ENCODE peak calls at places on chromosomes 12 and 14, in ten cellular contexts. X is A549; U is tibial nerve; B is lung; Z is upper lobe of right lung; Q is psoas muscle; S is Peyer's patch; N is CD8-positive, alpha-beta memory T cell; H is A673; I is neuronal stem cell. P is an unnamed sample. For H3K4me1, the result is how much of the 10 kb centered on the place peaks cover.

GRCh38 chr12:105417732-105418131 is 87.2 kb downstream of the C12orf75 start:
- DNase-seq in X (no peak), S (no peak), Q (no peak), H (no peak), B (no peak), I (no peak), N (no peak), U (no peak), Z (no peak), P (no peak)

GRCh38 chr14:66043921-66044320 is 442.2 kb upstream of the CCDC196 start:
- DNase-seq in X (no peak), S (no peak), U (no peak), I (no peak), Q (no peak), H (no peak), Z (no peak), N (no peak), B (no peak), P (no peak)

GRCh38 chr12:75779891-75780501 is 251.6 kb downstream of the PHLDA1 start:
- DNase-seq in I (peak), X (no peak), U (no peak), N (no peak), H (peak), Z (no peak), S (no peak), Q (no peak), B (no peak), P (no peak)

GRCh38 chr14:98227000-98227726 is 1044.8 kb downstream of the BCL11B start:
- DNase-seq in Q (no peak), N (no peak), U (no peak), Z (no peak), I (no peak), H (no peak), X (no peak), B (no peak), S (no peak), P (no peak)

GRCh38 chr12:2902287-2902880 is 11.7 kb downstream of the TULP3 start:
- DNase-seq in H (no peak), B (peak), Q (no peak), N (no peak), X (no peak), I (no peak), U (no peak), S (no peak), Z (no peak), P (peak)

GRCh38 chr12:51232642-51233041 is 6.0 kb upstream of the DAZAP2 start:
- DNase-seq in Z (no peak), B (no peak), H (no peak), X (no peak), Q (no peak), S (no peak), U (no peak), I (no peak), N (no peak), P (no peak)

GRCh38 chr14:21068521-21069387 is 1.4 kb upstream of the ARHGEF40 start:
- DNase-seq in U (no peak), Z (no peak), I (peak), Q (peak), X (peak), N (peak), B (peak), H (peak), S (no peak), P (peak)

GRCh38 chr12:11981174-11981733 is 89.5 kb upstream of the BCL2L14 start:
- DNase-seq in H (no peak), S (no peak), Z (no peak), Q (no peak), I (no peak), U (no peak), X (no peak), N (peak), B (no peak), P (no peak)

GRCh38 chr14:40581264-40581663 is 1025.4 kb upstream of the LRFN5 start:
- DNase-seq in I (no peak), X (no peak), S (no peak), H (no peak), Q (no peak), U (no peak), B (no peak), N (no peak), Z (no peak), P (no peak)

GRCh38 chr12:117334098-117334497 is 27.3 kb downstream of the NOS1 start:
- DNase-seq in I (no peak), U (no peak), Q (no peak), N (no peak), B (no peak), S (no peak), H (no peak), Z (no peak), X (no peak), P (no peak)

GRCh38 chr14:39704581-39704980 is 272.3 kb upstream of the FBXO33 start:
- DNase-seq in S (no peak), N (no peak), Q (no peak), Z (no peak), B (no peak), U (no peak), I (no peak), X (no peak), H (no peak), P (no peak)

GRCh38 chr12:45336331-45336730 is 120.4 kb downstream of the ANO6 start:
- DNase-seq in Z (no peak), Q (no peak), I (no peak), X (peak), N (no peak), S (no peak), B (no peak), U (no peak), H (peak), P (no peak)

GRCh38 chr12:89345830-89346740 is 6.2 kb downstream of the DUSP6 start:
- DNase-seq in U (no peak), N (peak), X (no peak), Q (peak), Z (peak), H (peak), B (peak), S (no peak), I (peak), P (peak)

GRCh38 chr14:74902941-74903705 is 19.9 kb downstream of the RPS6KL1 start:
- DNase-seq in Z (no peak), H (no peak), Q (no peak), I (no peak), U (no peak), S (no peak), N (no peak), X (no peak), B (no peak), P (no peak)

GRCh38 chr12:43692064-43692463 is 66.5 kb downstream of the PUS7L start:
- DNase-seq in U (no peak), B (no peak), N (no peak), H (peak), Z (no peak), S (no peak), I (no peak), Q (no peak), X (no peak), P (no peak)

GRCh38 chr12:129163461-129163860 is 310.2 kb downstream of the GLT1D1 start:
- DNase-seq in I (no peak), H (no peak), Q (no peak), S (no peak), X (no peak), Z (no peak), N (no peak), U (no peak), B (no peak), P (no peak)

GRCh38 chr12:49543221-49543913 is 4.5 kb downstream of the KCNH3 start:
- DNase-seq in B (no peak), U (no peak), Q (no peak), I (no peak), N (no peak), S (peak), H (no peak), X (no peak), Z (peak), P (no peak)

GRCh38 chr12:49545815-49546214 is 7.0 kb downstream of the KCNH3 start:
- DNase-seq in X (no peak), B (no peak), U (no peak), H (no peak), I (no peak), S (no peak), N (no peak), Q (no peak), Z (peak), P (no peak)

GRCh38 chr12:49542592-49543160 is 3.8 kb downstream of the KCNH3 start:
- DNase-seq in Z (peak), S (no peak), I (no peak), B (no peak), N (no peak), Q (no peak), X (no peak), H (no peak), U (no peak), P (no peak)

GRCh38 chr12:49541911-49542505 is 3.2 kb downstream of the KCNH3 start:
- DNase-seq in N (no peak), U (no peak), H (no peak), X (no peak), Z (peak), B (no peak), I (no peak), S (no peak), Q (no peak), P (no peak)

GRCh38 chr12:49543914-49544815 is 5.3 kb downstream of the KCNH3 start:
- DNase-seq in Z (peak), N (no peak), H (no peak), I (no peak), X (no peak), U (no peak), B (no peak), Q (no peak), S (peak), P (no peak)
- H3K4me1 ChIP-seq in Z (under half), N (under half), H (under half), I (under half), X (under half), U (under half), B (under half), Q (under half), S (under half), P (under half)

DNA sequence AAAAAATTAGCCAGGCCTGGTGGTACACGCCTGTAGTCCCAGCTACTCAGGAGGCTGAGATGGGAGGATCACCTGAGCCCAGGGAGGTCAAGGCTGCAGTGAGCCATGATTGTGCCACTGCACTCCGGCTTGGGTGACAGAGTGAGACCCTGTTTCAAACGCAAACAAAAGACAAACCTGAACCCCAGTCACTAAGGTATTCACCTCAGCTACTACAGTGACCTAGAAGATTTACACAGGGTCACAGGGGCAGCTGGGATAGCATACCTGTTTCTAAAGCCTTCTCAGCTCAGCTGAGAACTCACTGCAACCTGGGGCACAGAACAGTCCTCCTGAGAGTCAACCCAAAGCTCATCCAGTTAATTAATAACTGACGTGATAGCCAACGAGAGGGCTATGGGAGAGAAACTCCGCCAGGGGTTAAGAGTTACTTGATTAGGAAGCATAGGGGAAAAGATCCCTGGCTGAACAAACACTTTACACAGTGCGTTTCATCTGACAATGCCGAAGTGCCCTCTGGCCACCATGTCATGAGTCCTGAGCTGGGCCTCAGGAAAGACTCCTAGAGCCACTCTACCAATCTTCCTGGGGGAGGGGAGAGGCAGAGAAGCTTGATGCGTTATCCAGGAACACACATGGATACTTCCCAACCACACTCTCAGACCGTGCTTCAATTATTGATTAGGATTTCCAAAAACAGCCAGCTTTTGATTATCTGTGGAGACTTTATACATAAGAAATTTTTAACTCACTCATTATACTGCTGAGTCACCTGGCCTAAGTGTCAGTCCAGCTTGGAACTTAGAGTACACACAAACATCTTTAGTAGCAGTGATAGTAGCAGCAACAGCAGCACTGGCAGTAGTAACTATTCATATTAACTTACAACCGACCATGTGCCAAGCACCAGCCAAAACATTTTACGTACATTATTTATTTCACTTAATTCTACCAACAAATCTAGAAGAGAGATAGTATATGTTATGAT is 48.2 kb downstream of the FOXN3 start:
- DNase-seq in I (no peak), B (peak), H (no peak), Z (no peak), Q (no peak), U (no peak), S (peak), N (no peak), X (no peak), P (no peak)
- H3K4me1 ChIP-seq in I (under half), B (under half), H (under half), Z (half or more), Q (half or more), U (under half), S (half or more), N (under half), X (under half), P (under half)

GRCh38 chr14:68593806-68594536 is 198.9 kb downstream of the ZFP36L1 start:
- DNase-seq in S (no peak), I (no peak), U (no peak), H (no peak), X (peak), B (no peak), Q (no peak), Z (peak), N (no peak), P (peak)

GRCh38 chr14:68592948-68593347 is 199.9 kb downstream of the ZFP36L1 start:
- DNase-seq in Q (no peak), X (no peak), B (no peak), S (no peak), N (no peak), Z (no peak), U (no peak), I (no peak), H (no peak), P (no peak)

GRCh38 chr14:68596211-68596610 is 196.7 kb downstream of the ZFP36L1 start:
- DNase-seq in Q (no peak), Z (no peak), H (no peak), X (no peak), S (no peak), N (no peak), U (no peak), I (no peak), B (no peak), P (no peak)

GRCh38 chr14:68596701-68597100 is 196.2 kb downstream of the ZFP36L1 start:
- DNase-seq in B (no peak), U (no peak), I (no peak), N (no peak), S (no peak), X (no peak), Z (peak), H (no peak), Q (peak), P (peak)

DNA sequence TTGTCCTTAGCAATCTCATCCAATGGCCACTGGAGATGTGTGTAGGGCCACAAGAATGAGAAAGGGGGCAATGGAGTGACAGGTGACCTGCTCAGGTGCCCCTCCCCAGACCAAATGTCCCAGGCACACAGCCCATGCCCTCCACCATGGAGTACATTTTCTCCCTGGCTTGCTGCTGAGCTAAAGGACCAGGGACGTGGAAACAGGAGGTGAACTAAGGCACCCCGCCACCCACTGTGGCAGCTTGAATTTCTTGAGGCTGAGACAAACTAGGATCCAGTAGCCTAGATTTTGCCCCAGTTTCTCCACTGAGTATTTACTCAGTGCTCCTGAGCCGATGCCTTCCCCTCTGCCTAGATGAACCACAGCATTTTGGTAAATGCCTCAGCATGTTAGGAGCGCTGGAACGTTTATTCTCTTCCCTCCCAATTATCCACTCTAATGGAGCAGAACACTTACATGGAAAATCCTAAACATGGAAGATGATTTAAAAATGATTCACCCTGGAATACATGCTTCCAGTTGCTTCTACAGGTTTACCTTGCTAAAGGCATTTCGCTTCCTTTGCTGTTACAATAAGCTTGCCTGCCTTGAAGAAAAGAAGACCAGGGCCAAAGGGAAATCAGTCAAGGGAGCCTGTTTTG is 198.0 kb downstream of the ZFP36L1 start:
- DNase-seq in S (no peak), Q (no peak), Z (peak), B (no peak), H (no peak), U (no peak), N (no peak), X (no peak), I (no peak), P (no peak)
- H3K4me1 ChIP-seq in S (under half), Q (under half), Z (under half), B (under half), H (under half), U (under half), N (under half), X (under half), I (under half), P (under half)

GRCh38 chr12:56632701-56633464 is 2.8 kb upstream of the BAZ2A start:
- DNase-seq in B (no peak), H (no peak), Q (no peak), X (no peak), Z (no peak), U (no peak), I (no peak), S (no peak), N (no peak), P (no peak)
- H3K4me1 ChIP-seq in B (under half), H (half or more), Q (half or more), X (under half), Z (half or more), U (under half), I (under half), S (half or more), N (half or more), P (under half)

GRCh38 chr12:56159482-56160105 is 1.4 kb downstream of the MYL6 start:
- DNase-seq in H (no peak), X (no peak), B (no peak), I (no peak), N (no peak), Q (no peak), U (no peak), S (no peak), Z (no peak), P (no peak)

GRCh38 chr12:56158926-56159461 is 835 bp downstream of the MYL6 start:
- DNase-seq in U (peak), H (peak), I (peak), S (peak), X (peak), B (peak), Z (peak), Q (peak), N (no peak), P (peak)

GRCh38 chr12:56161677-56162351 is 3.7 kb downstream of the MYL6 start:
- DNase-seq in S (no peak), Q (no peak), I (no peak), Z (no peak), X (no peak), B (no peak), U (no peak), H (no peak), N (no peak), P (no peak)

GRCh38 chr12:56160894-56161667 is 2.9 kb downstream of the MYL6 start:
- DNase-seq in Q (no peak), U (no peak), H (no peak), I (no peak), X (no peak), Z (no peak), S (no peak), N (no peak), B (no peak), P (no peak)

DNA sequence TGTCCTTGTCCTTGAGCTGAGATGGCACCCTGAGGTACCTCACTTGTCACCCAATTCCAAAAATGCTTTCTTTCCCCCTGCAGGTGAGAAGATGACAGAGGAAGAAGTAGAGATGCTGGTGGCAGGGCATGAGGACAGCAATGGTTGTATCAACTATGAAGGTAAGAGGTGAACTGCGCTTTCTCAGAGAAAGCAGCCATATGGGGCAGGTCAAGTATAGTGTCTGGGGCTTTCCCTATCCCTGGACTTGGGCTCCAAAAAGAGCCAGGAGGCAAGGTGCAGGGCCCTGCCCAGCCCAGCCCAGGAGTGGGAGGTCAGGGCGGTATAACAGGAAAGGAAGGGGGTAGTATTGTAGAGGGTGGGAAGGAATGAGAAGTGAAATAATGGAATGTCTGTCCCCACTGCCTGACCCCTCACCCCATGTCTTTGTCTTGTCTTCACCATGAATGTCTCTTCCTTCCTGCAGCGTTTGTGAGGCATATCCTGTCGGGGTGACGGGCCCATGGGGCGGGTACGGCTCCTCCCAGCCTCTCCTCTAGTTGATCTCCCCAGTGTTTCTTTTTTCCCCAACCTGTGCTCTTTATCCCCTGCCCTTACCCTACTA is 2.1 kb downstream of the MYL6 start:
- DNase-seq in B (no peak), S (peak), I (no peak), Q (no peak), Z (no peak), H (no peak), U (no peak), N (peak), X (no peak), P (no peak)
- H3K4me1 ChIP-seq in B (under half), S (under half), I (under half), Q (under half), Z (under half), H (under half), U (under half), N (under half), X (under half), P (under half)